ENCODE peak calls at places on chromosomes 5 and 9, in ten cellular contexts. C, L, V, X, G, F, E, R, N and H are unnamed samples.

GRCh38 chr9:123769723-123770122 is 160.2 kb downstream of the DENND1A start:
- DNase-seq in X (no peak), N (no peak), R (no peak), G (no peak), E (no peak), C (no peak), V (no peak), F (no peak), L (no peak), H (no peak)

GRCh38 chr5:54531536-54531935 is 14.0 kb downstream of the SNX18 start:
- DNase-seq in V (no peak), L (no peak), C (no peak), G (no peak), X (no peak), F (no peak), N (no peak), R (no peak), E (no peak), H (no peak)

GRCh38 chr9:134531251-134531970 is 110.2 kb upstream of the COL5A1 start:
- DNase-seq in G (peak; percentile 48), V (no peak), N (no peak), E (no peak), F (no peak), C (no peak), R (no peak), X (no peak), L (no peak), H (no peak)

GRCh38 chr9:91199739-91200497 is 161.8 kb downstream of the AUH start:
- DNase-seq in E (no peak), G (no peak), X (no peak), F (no peak), C (no peak), R (no peak), V (no peak), N (peak; percentile 25), L (no peak), H (no peak)

GRCh38 chr5:17014686-17015085 is 78.6 kb upstream of the MYO10 start:
- DNase-seq in N (no peak), E (no peak), C (no peak), R (no peak), L (no peak), V (no peak), G (no peak), X (no peak), F (no peak), H (no peak)

GRCh38 chr9:83471223-83471622 is 67.0 kb downstream of the FRMD3 start:
- DNase-seq in X (no peak), L (no peak), R (no peak), G (peak; percentile 43), C (no peak), N (no peak), V (no peak), E (no peak), F (peak; percentile 19), H (no peak)

GRCh38 chr5:123545506-123545905 is 33.5 kb downstream of the CSNK1G3 start:
- DNase-seq in F (peak; percentile 13), G (peak; percentile 60), V (no peak), C (peak; percentile 22), X (no peak), N (peak; percentile 42), R (no peak), E (no peak), L (no peak), H (no peak)

GRCh38 chr5:180194410-180195345 is 14.3 kb downstream of the RASGEF1C start:
- DNase-seq in L (no peak), R (no peak), C (no peak), G (no peak), X (no peak), V (no peak), E (no peak), N (no peak), F (no peak), H (no peak)

GRCh38 chr9:6412572-6413364 is at the start of gene UHRF2:
- DNase-seq in E (peak; percentile 98), G (peak; percentile 99), R (peak; percentile 93), V (peak; percentile 100), N (peak; percentile 97), F (peak; percentile 98), C (peak; percentile 99), X (peak; percentile 99), L (peak; percentile 98), H (peak; percentile 100)

GRCh38 chr9:31824860-31825259 is 559.6 kb upstream of the ACO1 start:
- DNase-seq in X (no peak), F (no peak), C (no peak), V (no peak), G (no peak), L (no peak), R (no peak), N (no peak), E (peak; percentile 66), H (no peak)

GRCh38 chr5:21452429-21452828 is 1400.7 kb downstream of the CDH12 start:
- DNase-seq in G (peak; percentile 1), E (no peak), R (no peak), F (peak; percentile 9), L (no peak), C (no peak), X (no peak), N (no peak), V (no peak), H (no peak)

GRCh38 chr5:174083041-174083827 is 37.7 kb downstream of the NSG2 start:
- DNase-seq in R (no peak), L (no peak), X (no peak), V (no peak), C (no peak), G (no peak), N (no peak), F (no peak), E (no peak), H (no peak)

GRCh38 chr9:21770877-21771560 is 31.4 kb upstream of the MTAP start:
- DNase-seq in E (peak; percentile 15), V (no peak), X (no peak), R (no peak), G (peak; percentile 93), F (peak; percentile 85), N (no peak), C (no peak), L (no peak), H (no peak)

GRCh38 chr5:145056805-145057204 is 778.3 kb downstream of the PRELID2 start:
- DNase-seq in E (no peak), N (peak; percentile 8), V (no peak), R (peak; percentile 27), L (no peak), X (no peak), G (peak; percentile 33), F (no peak), C (no peak), H (peak; percentile 25)

GRCh38 chr5:4579679-4580078 is 560.5 kb upstream of the ADAMTS16 start:
- DNase-seq in F (no peak), E (no peak), C (no peak), X (no peak), R (no peak), G (no peak), N (no peak), V (no peak), L (no peak), H (no peak)
- H3K4me3 ChIP-seq in F (no peak overlapping the region), E (no peak overlapping the region), C (no peak overlapping the region), X (no peak overlapping the region), R (no peak overlapping the region), G (no peak overlapping the region), N (no peak overlapping the region), V (no peak overlapping the region), L (no peak overlapping the region), H (no peak overlapping the region)

GRCh38 chr5:178163772-178164735 is 10.4 kb upstream of the NHP2 start:
- DNase-seq in F (peak; percentile 78), N (peak; percentile 83), E (peak; percentile 89), G (peak; percentile 75), X (peak; percentile 85), C (peak; percentile 89), L (peak; percentile 95), V (peak; percentile 97), R (peak; percentile 34), H (peak; percentile 85)
- H3K4me3 ChIP-seq in F (no peak overlapping the region), N (no peak overlapping the region), E (no peak overlapping the region), G (no peak overlapping the region), X (no peak overlapping the region), C (no peak overlapping the region), L (peak overlapping the region; percentile 58), V (no peak overlapping the region), R (no peak overlapping the region), H (no peak overlapping the region)

GRCh38 chr5:1315709-1316587 is 21.1 kb upstream of the TERT start:
- DNase-seq in L (no peak), F (peak; percentile 4), E (peak; percentile 78), G (peak; percentile 11), V (peak; percentile 74), R (peak; percentile 69), X (peak; percentile 92), C (peak; percentile 89), N (peak; percentile 93), H (peak; percentile 91)
- H3K4me3 ChIP-seq in L (no peak overlapping the region), F (no peak overlapping the region), E (no peak overlapping the region), G (no peak overlapping the region), V (no peak overlapping the region), R (peak overlapping the region; percentile 40), X (no peak overlapping the region), C (no peak overlapping the region), N (no peak overlapping the region), H (peak overlapping the region; percentile 44)

DNA sequence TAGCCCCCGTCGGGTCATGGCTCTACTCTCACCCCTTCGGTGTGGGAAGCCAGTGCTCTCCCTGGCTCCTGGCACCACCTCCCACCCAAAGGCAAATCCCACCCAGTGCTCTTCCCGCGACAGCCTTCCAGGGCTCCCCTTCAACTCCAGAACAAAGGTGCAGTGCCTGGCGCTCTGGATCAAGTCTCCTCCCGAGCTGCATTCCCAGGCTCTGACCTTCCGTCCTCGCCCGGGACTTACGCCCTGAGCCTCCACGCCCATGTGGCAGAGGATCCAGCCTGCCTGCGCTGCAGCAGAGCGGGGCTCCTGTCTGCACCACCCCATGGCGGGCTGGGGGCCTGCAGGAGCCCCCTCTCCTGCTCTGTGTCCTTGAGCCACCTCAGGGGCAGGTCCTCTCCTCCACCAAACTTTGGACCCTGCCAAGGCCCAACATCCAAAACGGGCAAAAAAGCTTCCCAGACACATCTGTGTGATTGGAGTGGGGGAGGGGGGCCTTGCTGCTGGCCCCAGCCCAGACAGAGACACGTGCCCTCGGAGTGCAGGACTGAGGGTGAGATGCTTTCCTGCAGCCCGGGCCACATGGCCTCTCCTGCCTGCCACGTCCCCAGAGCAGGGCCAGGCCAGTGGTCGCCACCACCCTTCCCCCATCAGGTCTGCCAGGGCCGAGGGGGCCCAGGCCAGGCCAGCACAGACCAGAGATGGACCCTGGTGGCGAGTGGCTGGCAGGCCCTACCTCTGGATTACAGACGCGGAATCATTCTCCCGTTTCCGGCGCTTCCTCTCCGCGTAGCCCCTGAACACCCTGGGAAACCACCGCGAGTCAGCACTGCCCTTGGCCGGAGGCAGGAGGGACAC is 4.4 kb downstream of the NSMF start:
- DNase-seq in G (no peak), X (peak; percentile 80), N (peak; percentile 89), E (peak; percentile 64), V (peak; percentile 79), R (no peak), C (peak; percentile 30), L (peak; percentile 75), F (no peak), H (peak; percentile 33)
- H3K4me3 ChIP-seq in G (peak overlapping the region; percentile 17), X (no peak overlapping the region), N (peak overlapping the region; percentile 48), E (no peak overlapping the region), V (no peak overlapping the region), R (peak overlapping the region; percentile 78), C (no peak overlapping the region), L (no peak overlapping the region), F (no peak overlapping the region), H (peak overlapping the region; percentile 58)